ENCODE peak calls at places on chromosome 19, in six cellular contexts. W is erythroblast, Q is H9, Y is tibial nerve, F is astrocyte of the spinal cord, X is WTC11. E is an unnamed sample.

GRCh38 chr19:14818588-14818987 is 16.4 kb downstream of the OR7A5 start:
- DNase-seq in F (no peak), X (no peak), Y (no peak), Q (no peak), W (no peak), E (no peak)

GRCh38 chr19:19502281-19502680 is 13.1 kb downstream of the TSSK6 start:
- DNase-seq in F (no peak), X (no peak), Y (no peak), W (no peak), Q (no peak), E (no peak)

GRCh38 chr19:19545707-19546106 is 7.6 kb downstream of the CILP2 start:
- DNase-seq in Q (no peak), W (no peak), Y (no peak), F (no peak), X (peak), E (no peak)

GRCh38 chr19:21571316-21571715 is 65.9 kb downstream of the ZNF429 start:
- DNase-seq in W (no peak), Y (no peak), Q (no peak), X (no peak), F (no peak), E (no peak)

GRCh38 chr19:29367701-29368306 is 154.9 kb upstream of the UQCRFS1 start:
- DNase-seq in Q (peak), Y (no peak), F (no peak), W (no peak), X (no peak), E (no peak)

GRCh38 chr19:19276851-19277250 is 3.8 kb upstream of the TM6SF2 start:
- DNase-seq in Q (no peak), W (no peak), F (no peak), Y (no peak), X (no peak), E (no peak)

GRCh38 chr19:28665748-28666147 is 547.2 kb downstream of the UQCRFS1 start:
- DNase-seq in W (no peak), Y (no peak), X (no peak), Q (no peak), F (no peak), E (no peak)

GRCh38 chr19:15468675-15469512 is 4.5 kb upstream of the RASAL3 start:
- DNase-seq in W (no peak), X (no peak), Y (no peak), F (no peak), Q (no peak), E (no peak)

GRCh38 chr19:28523619-28524018 is 689.3 kb downstream of the UQCRFS1 start:
- DNase-seq in W (no peak), Q (no peak), X (no peak), Y (no peak), F (no peak), E (no peak)

GRCh38 chr19:52139291-52140076 is at the start of gene ZNF616:
- DNase-seq in Y (peak), F (peak), Q (peak), W (peak), X (peak), E (peak)

GRCh38 chr19:22616659-22617058 is 17.5 kb upstream of the ZNF492 start:
- DNase-seq in Y (no peak), X (no peak), Q (no peak), F (no peak), W (no peak), E (no peak)

GRCh38 chr19:38245826-38246498 is 10.2 kb downstream of the PPP1R14A start:
- DNase-seq in X (no peak), F (no peak), Q (no peak), W (no peak), Y (no peak), E (no peak)

GRCh38 chr19:36140289-36141038 is 598 bp downstream of the CAPNS1 start:
- DNase-seq in X (peak), F (peak), Q (peak), W (peak), Y (no peak), E (no peak)

GRCh38 chr19:4083677-4084546 is 17.2 kb upstream of the ZBTB7A start:
- DNase-seq in X (no peak), W (no peak), Q (peak), Y (no peak), F (no peak), E (no peak)

GRCh38 chr19:12828494-12828893 is 5.9 kb downstream of the RTBDN start:
- DNase-seq in X (peak), F (no peak), W (peak), Y (no peak), Q (peak), E (no peak)

GRCh38 chr19:46839752-46840151 is 10.9 kb downstream of the AP2S1 start:
- DNase-seq in X (no peak), Y (no peak), W (no peak), Q (no peak), F (no peak), E (no peak)

GRCh38 chr19:55528030-55528801 is 8.7 kb downstream of the SBK2 start:
- DNase-seq in Y (no peak), F (peak), X (no peak), W (no peak), Q (no peak), E (no peak)

GRCh38 chr19:4343845-4344713 is 717 bp downstream of the MPND start:
- DNase-seq in W (no peak), X (no peak), Y (no peak), F (no peak), Q (no peak), E (no peak)

GRCh38 chr19:1465191-1466016 is 13.6 kb downstream of the C19orf25 start:
- DNase-seq in F (no peak), Y (no peak), W (peak), Q (peak), X (peak), E (no peak)

GRCh38 chr19:53875602-53876340 is 6.2 kb upstream of the PRKCG start:
- DNase-seq in X (no peak), Y (no peak), Q (no peak), F (no peak), W (no peak), E (no peak)

GRCh38 chr19:37977992-37978391 is 71.0 kb downstream of the SIPA1L3 start:
- DNase-seq in Y (no peak), F (peak), W (no peak), X (no peak), Q (no peak), E (peak)

GRCh38 chr19:9966024-9966423 is 29.7 kb upstream of the OLFM2 start:
- DNase-seq in W (no peak), X (no peak), Q (no peak), F (no peak), Y (no peak), E (no peak)

GRCh38 chr19:53808710-53809125 is 15.4 kb downstream of the NLRP12 start:
- DNase-seq in Y (no peak), Q (peak), W (no peak), F (peak), X (peak), E (no peak)

GRCh38 chr19:10462557-10462956 is 40.6 kb downstream of the KEAP1 start:
- DNase-seq in F (no peak), Y (no peak), Q (no peak), W (no peak), X (no peak), E (no peak)

GRCh38 chr19:344625-345319 is at the start of gene MIER2:
- DNase-seq in F (peak), Y (peak), Q (peak), X (peak), W (peak), E (no peak)

GRCh38 chr19:51697169-51697776 is 4.1 kb downstream of the SPACA6 start:
- DNase-seq in X (no peak), Q (no peak), W (no peak), F (no peak), Y (no peak), E (no peak)

GRCh38 chr19:14381689-14382474 is 638 bp downstream of the ADGRE5 start:
- DNase-seq in W (peak), X (no peak), F (peak), Y (no peak), Q (no peak), E (no peak)

GRCh38 chr19:15175609-15176008 is 25.2 kb downstream of the NOTCH3 start:
- DNase-seq in Y (no peak), Q (no peak), W (no peak), F (no peak), X (no peak), E (no peak)

GRCh38 chr19:3145909-3146676 is 10.3 kb downstream of the GNA15 start:
- DNase-seq in F (no peak), W (no peak), Q (no peak), Y (no peak), X (no peak), E (no peak)

GRCh38 chr19:19550454-19550842 is 12.4 kb downstream of the CILP2 start:
- DNase-seq in Q (no peak), F (peak), W (no peak), X (no peak), Y (no peak), E (no peak)